ENCODE peak calls at places on chromosomes 4 and X, in six cellular contexts. B is thoracic aorta, I is C1 segment of cervical spinal cord, F is nephron progenitor cell, N is SW 1271, H is head of caudate nucleus. R is an unnamed sample.
A peak's percentile ranks its signal among the peaks of the same experiment; 100 is the strongest.

GRCh38 chrX:11757397-11757728 is 674 bp upstream of the MSL3 start:
- DNase-seq in B (no peak), I (no peak), F (no peak), N (no peak), H (no peak), R (no peak)

GRCh38 chr4:37922323-37922722 is 31.4 kb downstream of the TBC1D1 start:
- DNase-seq in B (no peak), I (no peak), F (no peak), N (no peak), H (no peak), R (no peak)

GRCh38 chrX:131975851-131976250 is 47.3 kb upstream of the STK26 start:
- DNase-seq in B (no peak), I (no peak), F (no peak), N (no peak), H (no peak), R (no peak)

GRCh38 chr4:105461221-105462041 is 12.4 kb downstream of the PPA2 start:
- DNase-seq in B (no peak), I (no peak), F (no peak), N (no peak), H (no peak), R (no peak)

GRCh38 chr4:168021666-168022065 is 70.7 kb upstream of the ANXA10 start:
- DNase-seq in B (no peak), I (no peak), F (no peak), N (no peak), H (no peak), R (no peak)

GRCh38 chr4:148415500-148415899 is 26.7 kb downstream of the NR3C2 start:
- DNase-seq in B (no peak), I (no peak), F (no peak), N (peak; percentile 5), H (no peak), R (no peak)

GRCh38 chr4:137700072-137700471 is 167.8 kb upstream of the PCDH18 start:
- DNase-seq in B (no peak), I (no peak), F (no peak), N (no peak), H (no peak), R (no peak)

GRCh38 chr4:125573368-125573767 is 258.6 kb downstream of the FAT4 start:
- DNase-seq in B (no peak), I (no peak), F (no peak), N (no peak), H (no peak), R (no peak)

GRCh38 chrX:153474718-153475117 is 4.3 kb upstream of the HAUS7 start:
- DNase-seq in B (peak; percentile 60), I (no peak), F (peak; percentile 52), N (no peak), H (peak; percentile 53), R (no peak)

GRCh38 chr4:8862334-8862733 is 9.3 kb downstream of the HMX1 start:
- DNase-seq in B (no peak), I (no peak), F (no peak), N (no peak), H (no peak), R (no peak)

GRCh38 chr4:150518559-150518958 is 63.4 kb upstream of the MAB21L2 start:
- DNase-seq in B (no peak), I (no peak), F (no peak), N (peak; percentile 36), H (no peak), R (peak; percentile 25)

GRCh38 chr4:163121689-163122088 is 45.0 kb downstream of the NAF1 start:
- DNase-seq in B (no peak), I (no peak), F (no peak), N (no peak), H (no peak), R (peak; percentile 4)

GRCh38 chrX:42106556-42106955 is 183.2 kb upstream of the CASK start:
- DNase-seq in B (no peak), I (no peak), F (no peak), N (no peak), H (no peak), R (no peak)

GRCh38 chrX:150574824-150575409 is 6.5 kb downstream of the MTM1 start:
- DNase-seq in B (no peak), I (no peak), F (no peak), N (no peak), H (no peak), R (no peak)

GRCh38 chr4:2835978-2836377 is 7.7 kb upstream of the ADD1 start:
- DNase-seq in B (no peak), I (no peak), F (no peak), N (no peak), H (peak; percentile 24), R (no peak)

GRCh38 chr4:119099227-119099910 is 36.3 kb upstream of the MYOZ2 start:
- DNase-seq in B (no peak), I (no peak), F (no peak), N (no peak), H (no peak), R (no peak)

GRCh38 chr4:26507286-26507685 is 17.0 kb upstream of the CCKAR start:
- DNase-seq in B (no peak), I (no peak), F (no peak), N (no peak), H (no peak), R (no peak)

GRCh38 chrX:107704181-107704580 is 71.4 kb downstream of the TSC22D3 start:
- DNase-seq in B (no peak), I (no peak), F (no peak), N (no peak), H (no peak), R (no peak)

GRCh38 chrX:154334496-154334895 is 38.9 kb downstream of the TKTL1 start:
- DNase-seq in B (no peak), I (no peak), F (no peak), N (no peak), H (no peak), R (no peak)

GRCh38 chrX:10726647-10727046 is 106.3 kb upstream of the MID1 start:
- DNase-seq in B (no peak), I (no peak), F (no peak), N (no peak), H (no peak), R (no peak)

GRCh38 chr4:123096038-123096437 is 173.6 kb upstream of the NUDT6 start:
- DNase-seq in B (no peak), I (no peak), F (no peak), N (peak; percentile 33), H (no peak), R (peak; percentile 35)

GRCh38 chr4:96154676-96155075 is 314.8 kb downstream of the PDHA2 start:
- DNase-seq in B (no peak), I (no peak), F (no peak), N (no peak), H (no peak), R (no peak)

GRCh38 chr4:98468744-98469143 is 189.7 kb downstream of the TSPAN5 start:
- DNase-seq in B (no peak), I (peak; percentile 21), F (no peak), N (no peak), H (peak; percentile 52), R (peak; percentile 29)

GRCh38 chr4:86031927-86032326 is 327.9 kb downstream of the MAPK10 start:
- DNase-seq in B (no peak), I (no peak), F (no peak), N (no peak), H (no peak), R (no peak)